ENCODE peak calls at places on chromosomes 13 and 19, in seven cellular contexts. Y is H1, R is H9, V is IMR-90, G is mesenchymal stem cell, H is neuronal stem cell, X is mesendoderm. E is an unnamed sample.
A peak's percentile ranks its signal among the peaks of the same experiment; 100 is the strongest.

GRCh38 chr19:18491995-18492953 is 29.6 kb downstream of the ELL start:
- DNase-seq in Y (no peak), R (no peak), V (no peak), G (no peak), H (no peak), X (no peak), E (no peak)

GRCh38 chr13:113002206-113002821 is 33.3 kb downstream of the MCF2L start:
- DNase-seq in Y (peak; percentile 21), R (peak; percentile 81), V (no peak), G (no peak), H (peak; percentile 54), X (peak; percentile 71), E (no peak)

GRCh38 chr13:37510441-37510840 is 88.1 kb downstream of the POSTN start:
- DNase-seq in Y (no peak), R (no peak), V (no peak), G (no peak), H (no peak), X (no peak), E (no peak)

GRCh38 chr19:47713046-47714021 is at the start of gene EHD2:
- DNase-seq in Y (no peak), R (peak; percentile 64), V (peak; percentile 76), G (peak; percentile 76), H (no peak), X (peak; percentile 55), E (peak; percentile 40)

GRCh38 chr19:5338661-5339469 is 1.7 kb downstream of the PTPRS start:
- DNase-seq in Y (peak; percentile 29), R (peak; percentile 70), V (no peak), G (no peak), H (peak; percentile 57), X (peak; percentile 84), E (no peak)

GRCh38 chr13:103607995-103608394 is 541.8 kb upstream of the SLC10A2 start:
- DNase-seq in Y (no peak), R (no peak), V (no peak), G (no peak), H (no peak), X (no peak), E (no peak)

GRCh38 chr13:107458269-107458668 is 757.1 kb downstream of the LIG4 start:
- DNase-seq in Y (no peak), R (no peak), V (no peak), G (no peak), H (no peak), X (no peak), E (no peak)

GRCh38 chr19:1266818-1267440 is 2.2 kb upstream of the CIRBP start:
- DNase-seq in Y (no peak), R (peak; percentile 73), V (no peak), G (no peak), H (no peak), X (peak; percentile 55), E (peak; percentile 85)

GRCh38 chr13:98199480-98199879 is 22.4 kb upstream of the RNF113B start:
- DNase-seq in Y (no peak), R (no peak), V (peak; percentile 54), G (peak; percentile 80), H (no peak), X (peak; percentile 61), E (no peak)

GRCh38 chr13:98517576-98518310 is 59.2 kb downstream of the STK24 start:
- DNase-seq in Y (no peak), R (no peak), V (no peak), G (no peak), H (no peak), X (no peak), E (no peak)

GRCh38 chr19:4556574-4557185 is 2.8 kb downstream of the SEMA6B start:
- DNase-seq in Y (no peak), R (peak; percentile 92), V (no peak), G (peak; percentile 26), H (no peak), X (peak; percentile 62), E (peak; percentile 55)

GRCh38 chr13:48334534-48335127 is 31.1 kb downstream of the RB1 start:
- DNase-seq in Y (no peak), R (no peak), V (peak; percentile 45), G (peak; percentile 49), H (no peak), X (peak; percentile 42), E (no peak)

GRCh38 chr19:55487884-55488687 is at the start of gene SSC5D:
- DNase-seq in Y (no peak), R (no peak), V (peak; percentile 26), G (no peak), H (no peak), X (peak; percentile 50), E (no peak)

GRCh38 chr19:1616396-1616795 is 11.1 kb upstream of the UQCR11 start:
- DNase-seq in Y (no peak), R (no peak), V (no peak), G (peak; percentile 45), H (no peak), X (no peak), E (peak; percentile 89)

GRCh38 chr19:2461751-2462634 is 5.2 kb upstream of the LMNB2 start:
- DNase-seq in Y (no peak), R (peak; percentile 84), V (peak; percentile 56), G (peak; percentile 68), H (peak; percentile 56), X (peak; percentile 80), E (peak; percentile 53)

GRCh38 chr13:67048793-67049150 is 181.4 kb downstream of the PCDH9 start:
- DNase-seq in Y (no peak), R (no peak), V (peak; percentile 82), G (peak; percentile 74), H (no peak), X (peak; percentile 4), E (no peak)

GRCh38 chr13:75947448-75947847 is 311.3 kb downstream of the LMO7 start:
- DNase-seq in Y (no peak), R (no peak), V (no peak), G (no peak), H (no peak), X (no peak), E (no peak)

GRCh38 chr13:112674412-112675383 is 15.1 kb upstream of the ATP11A start:
- DNase-seq in Y (no peak), R (peak; percentile 26), V (no peak), G (peak; percentile 38), H (no peak), X (no peak), E (no peak)

GRCh38 chr19:35549174-35549788 is 3.9 kb downstream of the TMEM147 start:
- DNase-seq in Y (no peak), R (peak; percentile 79), V (peak; percentile 56), G (peak; percentile 77), H (peak; percentile 80), X (peak; percentile 90), E (peak; percentile 46)

GRCh38 chr13:65746522-65746921 is 1483.6 kb downstream of the PCDH9 start:
- DNase-seq in Y (no peak), R (no peak), V (peak; percentile 50), G (peak; percentile 8), H (no peak), X (no peak), E (no peak)

GRCh38 chr13:114096811-114097503 is 35.5 kb downstream of the RASA3 start:
- DNase-seq in Y (no peak), R (no peak), V (no peak), G (no peak), H (no peak), X (no peak), E (no peak)

DNA sequence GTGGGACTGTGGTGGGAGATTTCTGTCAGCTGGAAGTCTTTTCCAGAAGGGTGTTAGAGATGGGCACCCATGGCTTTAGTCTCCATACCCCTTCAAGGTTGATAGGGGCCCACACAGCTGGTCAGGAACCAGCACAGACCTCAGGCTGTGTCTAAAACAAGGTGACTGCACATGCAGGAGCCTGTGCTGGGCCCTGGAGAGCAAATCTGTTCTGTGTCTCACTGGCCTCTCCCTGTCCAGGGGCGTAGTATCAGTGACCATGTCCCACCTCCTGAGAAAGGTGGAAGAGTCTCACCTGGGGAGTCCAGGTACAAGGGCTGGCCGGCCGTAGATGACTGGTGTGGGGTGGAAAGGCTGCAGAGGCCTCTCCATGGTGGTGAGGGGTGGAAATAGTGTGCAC is 19.4 kb downstream of the ZNF175 start:
- DNase-seq in Y (no peak), R (no peak), V (no peak), G (no peak), H (no peak), X (no peak), E (no peak)
- H2BK120ac ChIP-seq in Y (no peak overlapping the region), R (no peak overlapping the region), V (no peak overlapping the region), G (no peak overlapping the region), H (no peak overlapping the region), X (no peak overlapping the region), E (no peak overlapping the region)

DNA sequence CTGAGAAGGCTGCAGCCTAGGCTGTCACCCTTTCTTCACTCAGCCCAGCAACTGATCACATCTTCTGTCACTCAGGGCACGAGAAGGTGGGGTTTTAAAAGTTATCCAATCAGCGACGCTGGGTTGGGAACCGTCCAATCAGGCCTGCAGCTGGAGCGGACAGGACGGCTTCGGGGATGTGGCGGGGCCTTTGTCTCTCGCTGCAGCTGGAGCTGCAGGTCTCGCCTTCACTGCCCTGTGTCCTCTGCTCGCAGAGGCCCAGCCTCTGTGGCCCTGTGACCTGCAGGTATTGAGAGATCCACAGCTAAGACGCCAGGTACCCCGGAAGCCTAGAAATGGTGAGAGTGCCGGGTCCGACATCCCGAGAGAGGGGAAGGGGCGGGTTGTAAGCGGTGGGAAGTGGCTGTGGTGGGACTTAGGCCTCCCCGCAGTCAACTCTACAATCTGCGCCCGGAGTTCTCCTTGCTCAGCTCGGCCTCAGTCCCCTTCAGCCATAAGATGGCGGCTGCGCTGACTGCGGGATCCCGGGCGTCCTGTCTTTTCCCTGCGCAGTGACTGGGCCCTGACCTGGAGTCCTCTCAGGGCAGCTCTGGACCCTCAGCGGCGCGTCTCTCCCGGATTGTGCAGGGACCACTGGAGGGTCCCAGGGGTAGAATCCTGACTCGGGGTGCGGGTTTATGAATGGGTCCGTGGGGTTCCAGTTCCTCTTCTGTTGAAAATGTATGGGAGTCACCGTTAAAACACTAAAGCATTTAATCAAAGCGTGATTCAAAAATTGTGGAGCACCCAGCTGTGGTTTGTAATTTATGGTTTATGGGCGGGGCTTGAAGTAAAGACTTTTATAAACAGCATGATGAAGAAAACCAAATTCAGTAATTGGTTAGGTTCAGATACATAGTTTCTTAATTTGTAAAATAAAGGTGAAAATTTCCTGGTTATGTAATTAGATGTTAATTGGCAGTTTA is at the start of gene ZNF714:
- DNase-seq in Y (peak; percentile 91), R (peak; percentile 98), V (peak; percentile 94), G (peak; percentile 96), H (peak; percentile 95), X (peak; percentile 99), E (peak; percentile 91)
- H2BK5ac ChIP-seq in Y (peak within 1 kb of the TSS; percentile 91), R (no peak within 1 kb of the TSS), V (peak within 1 kb of the TSS; percentile 48), G (no peak within 1 kb of the TSS), H (peak within 1 kb of the TSS; percentile 39), X (no peak within 1 kb of the TSS), E (peak within 1 kb of the TSS; percentile 90)

DNA sequence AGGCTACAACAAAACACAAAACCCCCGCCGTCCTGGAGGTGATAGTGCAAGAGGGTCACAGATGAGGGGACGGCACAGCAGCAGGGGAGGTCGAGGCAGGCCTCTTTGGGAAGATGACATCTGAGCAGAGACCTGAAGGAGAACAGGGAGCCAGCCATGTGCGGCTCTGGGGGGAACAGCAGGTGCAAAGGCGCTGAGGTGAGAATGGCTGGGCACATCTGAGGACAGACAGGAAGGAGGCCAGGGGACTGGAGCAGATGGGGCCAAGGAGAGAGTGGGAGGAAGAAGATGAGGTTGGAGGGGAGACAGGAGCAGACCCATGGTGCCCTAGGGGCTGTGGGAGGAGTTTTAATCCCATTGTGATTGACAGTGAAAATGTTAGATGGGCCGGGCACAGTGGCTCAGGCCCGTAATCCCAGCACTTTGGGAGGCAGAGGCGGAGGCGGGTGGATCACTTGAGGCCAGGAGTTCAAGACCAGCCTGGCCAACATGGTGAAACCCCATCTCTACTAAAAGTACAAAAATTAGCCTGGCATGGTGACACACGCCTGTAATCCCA is 1.8 kb upstream of the CKM start:
- DNase-seq in Y (no peak), R (no peak), V (no peak), G (no peak), H (no peak), X (no peak), E (no peak)
- H2BK120ac ChIP-seq in Y (no peak overlapping the region), R (no peak overlapping the region), V (no peak overlapping the region), G (no peak overlapping the region), H (no peak overlapping the region), X (no peak overlapping the region), E (no peak overlapping the region)

GRCh38 chr19:46159893-46160775 is 12.1 kb downstream of the IGFL2 start:
- DNase-seq in Y (no peak), R (no peak), V (no peak), G (no peak), H (no peak), X (no peak), E (no peak)
- H2BK5ac ChIP-seq in Y (no peak overlapping the region), R (no peak overlapping the region), V (no peak overlapping the region), G (no peak overlapping the region), H (no peak overlapping the region), X (no peak overlapping the region), E (no peak overlapping the region)

E was measured in trophoblast cell.